ENCODE peak calls at places on chromosomes 1 and 21, in four cellular contexts. One of them, this sample, is unnamed.

GRCh38 chr21:32645261-32646182 is 33.3 kb upstream of the CFAP298 start:
- DNase-seq in GM20000: no peak
- DNase-seq in choroid plexus epithelial cell: no peak
- DNase-seq in effector memory CD4-positive, alpha-beta T cell: no peak
- DNase-seq in this sample: no peak

GRCh38 chr21:28177008-28177603 is 815.6 kb downstream of the LTN1 start:
- DNase-seq in GM20000: no peak
- DNase-seq in choroid plexus epithelial cell: peak
- DNase-seq in effector memory CD4-positive, alpha-beta T cell: no peak
- DNase-seq in this sample: no peak

GRCh38 chr1:17280894-17281293 is 27.1 kb upstream of the PADI4 start:
- DNase-seq in GM20000: no peak
- DNase-seq in choroid plexus epithelial cell: no peak
- DNase-seq in effector memory CD4-positive, alpha-beta T cell: no peak
- DNase-seq in this sample: no peak

GRCh38 chr1:110645962-110646735 is 28.6 kb downstream of the KCNA3 start:
- DNase-seq in GM20000: no peak
- DNase-seq in choroid plexus epithelial cell: peak
- DNase-seq in effector memory CD4-positive, alpha-beta T cell: no peak
- DNase-seq in this sample: no peak

GRCh38 chr1:230281531-230281930 is 144.6 kb downstream of the PGBD5 start:
- DNase-seq in GM20000: no peak
- DNase-seq in choroid plexus epithelial cell: no peak
- DNase-seq in effector memory CD4-positive, alpha-beta T cell: no peak
- DNase-seq in this sample: no peak

GRCh38 chr1:11653616-11654570 is at the start of gene FBXO2:
- DNase-seq in GM20000: peak
- DNase-seq in choroid plexus epithelial cell: no peak
- DNase-seq in effector memory CD4-positive, alpha-beta T cell: no peak
- DNase-seq in this sample: no peak

GRCh38 chr1:67085326-67085725 is 31.4 kb upstream of the SLC35D1 start:
- DNase-seq in GM20000: no peak
- DNase-seq in choroid plexus epithelial cell: no peak
- DNase-seq in effector memory CD4-positive, alpha-beta T cell: no peak
- DNase-seq in this sample: no peak

GRCh38 chr1:195804547-195804946 is 803.7 kb downstream of the KCNT2 start:
- DNase-seq in GM20000: no peak
- DNase-seq in choroid plexus epithelial cell: no peak
- DNase-seq in effector memory CD4-positive, alpha-beta T cell: no peak
- DNase-seq in this sample: no peak

GRCh38 chr1:207823880-207824566 is 72.2 kb downstream of the CD46 start:
- DNase-seq in GM20000: peak
- DNase-seq in choroid plexus epithelial cell: peak
- DNase-seq in effector memory CD4-positive, alpha-beta T cell: peak
- DNase-seq in this sample: peak

GRCh38 chr1:87140831-87141540 is 187.7 kb upstream of the LMO4 start:
- DNase-seq in GM20000: no peak
- DNase-seq in choroid plexus epithelial cell: peak
- DNase-seq in effector memory CD4-positive, alpha-beta T cell: no peak
- DNase-seq in this sample: no peak

GRCh38 chr1:41322101-41322661 is 39.1 kb upstream of the FOXO6 start:
- DNase-seq in GM20000: no peak
- DNase-seq in choroid plexus epithelial cell: no peak
- DNase-seq in effector memory CD4-positive, alpha-beta T cell: no peak
- DNase-seq in this sample: no peak

GRCh38 chr1:39509360-39510009 is 18.0 kb downstream of the BMP8A start:
- DNase-seq in GM20000: peak
- DNase-seq in choroid plexus epithelial cell: peak
- DNase-seq in effector memory CD4-positive, alpha-beta T cell: no peak
- DNase-seq in this sample: no peak

GRCh38 chr1:77489910-77490309 is 192.5 kb downstream of the ZZZ3 start:
- DNase-seq in GM20000: no peak
- DNase-seq in choroid plexus epithelial cell: peak
- DNase-seq in effector memory CD4-positive, alpha-beta T cell: no peak
- DNase-seq in this sample: no peak

GRCh38 chr1:25019351-25020172 is 89.5 kb upstream of the RUNX3 start:
- DNase-seq in GM20000: peak
- DNase-seq in choroid plexus epithelial cell: no peak
- DNase-seq in effector memory CD4-positive, alpha-beta T cell: no peak
- DNase-seq in this sample: no peak

GRCh38 chr1:178946416-178946815 is 75.5 kb upstream of the ANGPTL1 start:
- DNase-seq in GM20000: no peak
- DNase-seq in choroid plexus epithelial cell: no peak
- DNase-seq in effector memory CD4-positive, alpha-beta T cell: no peak
- DNase-seq in this sample: no peak

GRCh38 chr1:83761084-83761760 is 237.7 kb downstream of the TTLL7 start:
- DNase-seq in GM20000: peak
- DNase-seq in choroid plexus epithelial cell: no peak
- DNase-seq in effector memory CD4-positive, alpha-beta T cell: no peak
- DNase-seq in this sample: no peak

GRCh38 chr1:117284408-117285215 is 73.9 kb upstream of the VTCN1 start:
- DNase-seq in GM20000: peak
- DNase-seq in choroid plexus epithelial cell: peak
- DNase-seq in effector memory CD4-positive, alpha-beta T cell: no peak
- DNase-seq in this sample: no peak

GRCh38 chr1:59015708-59016107 is 231.9 kb upstream of the JUN start:
- DNase-seq in GM20000: no peak
- DNase-seq in choroid plexus epithelial cell: peak
- DNase-seq in effector memory CD4-positive, alpha-beta T cell: no peak
- DNase-seq in this sample: peak

GRCh38 chr1:230681599-230681998 is 32.3 kb downstream of the AGT start:
- DNase-seq in GM20000: no peak
- DNase-seq in choroid plexus epithelial cell: peak
- DNase-seq in effector memory CD4-positive, alpha-beta T cell: no peak
- DNase-seq in this sample: peak

GRCh38 chr1:205976708-205977107 is 26.5 kb downstream of the RAB7B start:
- DNase-seq in GM20000: no peak
- DNase-seq in choroid plexus epithelial cell: peak
- DNase-seq in effector memory CD4-positive, alpha-beta T cell: no peak
- DNase-seq in this sample: no peak

GRCh38 chr1:38153426-38154088 is 107.0 kb upstream of the POU3F1 start:
- DNase-seq in GM20000: no peak
- DNase-seq in choroid plexus epithelial cell: no peak
- DNase-seq in effector memory CD4-positive, alpha-beta T cell: no peak
- DNase-seq in this sample: no peak

GRCh38 chr1:85496881-85497582 is 32.1 kb upstream of the DDAH1 start:
- DNase-seq in GM20000: no peak
- DNase-seq in choroid plexus epithelial cell: peak
- DNase-seq in effector memory CD4-positive, alpha-beta T cell: no peak
- DNase-seq in this sample: no peak

GRCh38 chr1:20216574-20216973 is 30.3 kb upstream of the PLA2G2C start:
- DNase-seq in GM20000: peak
- DNase-seq in choroid plexus epithelial cell: peak
- DNase-seq in effector memory CD4-positive, alpha-beta T cell: no peak
- DNase-seq in this sample: no peak

GRCh38 chr1:21669287-21670058 is at the start of gene RAP1GAP:
- DNase-seq in GM20000: peak
- DNase-seq in choroid plexus epithelial cell: no peak
- DNase-seq in effector memory CD4-positive, alpha-beta T cell: peak
- DNase-seq in this sample: no peak

GRCh38 chr1:202007703-202008489 is 2.5 kb upstream of the ELF3 start:
- DNase-seq in GM20000: no peak
- DNase-seq in choroid plexus epithelial cell: no peak
- DNase-seq in effector memory CD4-positive, alpha-beta T cell: no peak
- DNase-seq in this sample: no peak

GRCh38 chr1:32247983-32248889 is 1.2 kb downstream of the FAM167B start:
- DNase-seq in GM20000: peak
- DNase-seq in choroid plexus epithelial cell: peak
- DNase-seq in effector memory CD4-positive, alpha-beta T cell: peak
- DNase-seq in this sample: peak

GRCh38 chr1:7042322-7043231 is 257.3 kb downstream of the CAMTA1 start:
- DNase-seq in GM20000: peak
- DNase-seq in choroid plexus epithelial cell: peak
- DNase-seq in effector memory CD4-positive, alpha-beta T cell: no peak
- DNase-seq in this sample: no peak

This sample was measured in MG63.